ENCODE peak calls at places on chromosomes 16 and 17, in five cellular contexts. B, J, N, M and F are unnamed samples.

GRCh38 chr16:65122974-65123845 is 1.3 kb upstream of the CDH11 start:
- DNase-seq in B (peak; percentile 79), N (peak; percentile 37), M (no peak), J (no peak), F (peak; percentile 40)

GRCh38 chr17:40448213-40448638 is 5.0 kb downstream of the IGFBP4 start:
- DNase-seq in J (peak; percentile 51), N (no peak), M (no peak), B (no peak), F (no peak)

GRCh38 chr17:63950940-63951907 is 19.1 kb upstream of the CD79B start:
- DNase-seq in B (no peak), J (peak; percentile 30), N (peak; percentile 75), M (peak; percentile 35), F (peak; percentile 33)

GRCh38 chr16:27431773-27432599 is 30.0 kb downstream of the IL21R start:
- DNase-seq in J (peak; percentile 6), M (no peak), N (no peak), B (peak; percentile 37), F (peak; percentile 1)

GRCh38 chr17:79942591-79943353 is 92.9 kb downstream of the TBC1D16 start:
- DNase-seq in M (peak; percentile 34), J (peak; percentile 26), N (peak; percentile 7), B (no peak), F (no peak)

GRCh38 chr17:37043201-37043600 is 94.4 kb downstream of the AATF start:
- DNase-seq in J (no peak), N (no peak), B (no peak), M (no peak), F (no peak)

GRCh38 chr16:9072806-9073341 is 18.6 kb upstream of the HAPSTR1 start:
- DNase-seq in N (no peak), J (no peak), M (peak; percentile 63), B (peak; percentile 91), F (no peak)

GRCh38 chr17:2880050-2880449 is 83.8 kb downstream of the RAP1GAP2 start:
- DNase-seq in B (no peak), J (no peak), N (no peak), M (no peak), F (no peak)

GRCh38 chr16:30805370-30806169 is 18.6 kb upstream of the ZNF629 start:
- DNase-seq in B (peak; percentile 81), J (peak; percentile 92), N (peak; percentile 79), M (peak; percentile 69), F (peak; percentile 77)

GRCh38 chr17:35129973-35130351 is 8.5 kb downstream of the FNDC8 start:
- DNase-seq in B (no peak), N (no peak), M (no peak), J (no peak), F (no peak)

GRCh38 chr17:67717192-67717623 is 528 bp upstream of the NOL11 start:
- DNase-seq in N (no peak), M (peak; percentile 17), J (no peak), B (peak; percentile 5), F (no peak)

GRCh38 chr16:23105309-23105708 is 43.9 kb downstream of the USP31 start:
- DNase-seq in B (no peak), N (no peak), M (no peak), J (no peak), F (no peak)

GRCh38 chr17:13587487-13588338 is 14.0 kb downstream of the HS3ST3A1 start:
- DNase-seq in J (no peak), N (no peak), M (no peak), B (peak; percentile 87), F (no peak)

GRCh38 chr17:8123695-8124349 is at the start of gene HES7:
- DNase-seq in M (no peak), J (no peak), B (no peak), N (peak; percentile 79), F (no peak)

GRCh38 chr17:1557355-1558095 is 5.1 kb downstream of the PITPNA start:
- DNase-seq in B (no peak), M (no peak), N (no peak), J (no peak), F (no peak)

GRCh38 chr17:49881054-49881402 is 33.2 kb upstream of the TAC4 start:
- DNase-seq in N (no peak), M (no peak), J (no peak), B (no peak), F (no peak)

GRCh38 chr17:28059675-28060074 is 17.2 kb downstream of the NLK start:
- DNase-seq in B (no peak), N (no peak), J (no peak), M (no peak), F (no peak)

GRCh38 chr17:40303009-40303657 is 5.8 kb upstream of the RARA start:
- DNase-seq in B (peak; percentile 91), N (peak; percentile 48), M (peak; percentile 48), J (no peak), F (peak; percentile 62)

GRCh38 chr17:39925282-39926134 is 1.9 kb downstream of the ORMDL3 start:
- DNase-seq in J (no peak), M (no peak), N (no peak), B (no peak), F (no peak)

GRCh38 chr17:42202159-42202558 is 7.9 kb upstream of the GHDC start:
- DNase-seq in N (no peak), B (no peak), J (no peak), M (no peak), F (no peak)

GRCh38 chr16:67372664-67373063 is 20.6 kb downstream of the TPPP3 start:
- DNase-seq in J (no peak), M (no peak), N (no peak), B (peak; percentile 36), F (no peak)

GRCh38 chr17:27997044-27997401 is 45.5 kb upstream of the NLK start:
- DNase-seq in M (no peak), B (no peak), J (no peak), N (no peak), F (no peak)

GRCh38 chr16:50316848-50317630 is 50.7 kb downstream of the ADCY7 start:
- DNase-seq in M (no peak), B (no peak), J (no peak), N (no peak), F (no peak)

GRCh38 chr16:75758215-75758614 is 31.9 kb upstream of the CPHXL start:
- DNase-seq in B (peak; percentile 32), M (peak; percentile 5), J (no peak), N (no peak), F (no peak)

GRCh38 chr16:30122621-30123160 is 329 bp downstream of the MAPK3 start:
- DNase-seq in N (peak; percentile 57), J (no peak), B (no peak), M (peak; percentile 37), F (no peak)

GRCh38 chr16:69371564-69371963 is 14.2 kb downstream of the TERF2 start:
- DNase-seq in J (no peak), M (no peak), N (no peak), B (no peak), F (no peak)

GRCh38 chr17:56786989-56787482 is 46.7 kb downstream of the C17orf67 start:
- DNase-seq in N (no peak), B (peak; percentile 96), J (peak; percentile 59), M (peak; percentile 76), F (no peak)

GRCh38 chr17:40663252-40663651 is 1.7 kb downstream of the KRT222 start:
- DNase-seq in B (no peak), N (no peak), J (no peak), M (no peak), F (no peak)

GRCh38 chr17:73803867-73804539 is 159.8 kb upstream of the SDK2 start:
- DNase-seq in N (no peak), M (no peak), J (no peak), B (no peak), F (no peak)

GRCh38 chr17:16872836-16873653 is 98.9 kb downstream of the TNFRSF13B start:
- DNase-seq in M (peak; percentile 57), N (peak; percentile 73), B (no peak), J (peak; percentile 56), F (peak; percentile 58)

GRCh38 chr17:77434136-77435114 is 293.7 kb downstream of the SEC14L1 start:
- DNase-seq in N (no peak), J (no peak), B (no peak), M (no peak), F (no peak)

GRCh38 chr17:73412914-73413313 is 101.1 kb upstream of the CDC42EP4 start:
- DNase-seq in N (no peak), M (no peak), J (no peak), B (no peak), F (no peak)

GRCh38 chr17:72514888-72515287 is 394.1 kb downstream of the SOX9 start:
- DNase-seq in N (no peak), B (peak; percentile 33), M (no peak), J (no peak), F (no peak)